ENCODE peak calls at places on chromosomes 12 and 14, in six cellular contexts. One of them, this sample, is unnamed.

GRCh38 chr12:48980953-48981756 is 3.0 kb downstream of the WNT1 start:
- DNase-seq in SK-N-MC: no peak
- DNase-seq in upper lobe of left lung: no peak
- DNase-seq in Panc1: no peak
- DNase-seq in transverse colon: no peak
- DNase-seq in GM23338: peak
- DNase-seq in this sample: no peak

GRCh38 chr12:2575245-2575644 is 219.5 kb upstream of the FKBP4 start:
- DNase-seq in GM23338: no peak
- DNase-seq in upper lobe of left lung: no peak
- DNase-seq in SK-N-MC: no peak
- DNase-seq in Panc1: no peak
- DNase-seq in transverse colon: no peak
- DNase-seq in this sample: peak

GRCh38 chr14:105229099-105229655 is 19.2 kb upstream of the BTBD6 start:
- DNase-seq in upper lobe of left lung: no peak
- DNase-seq in transverse colon: no peak
- DNase-seq in GM23338: no peak
- DNase-seq in Panc1: no peak
- DNase-seq in SK-N-MC: no peak
- DNase-seq in this sample: no peak

GRCh38 chr12:114685320-114685781 is 1.4 kb upstream of the TBX3 start:
- DNase-seq in upper lobe of left lung: no peak
- DNase-seq in SK-N-MC: no peak
- DNase-seq in Panc1: no peak
- DNase-seq in GM23338: peak
- DNase-seq in transverse colon: no peak
- DNase-seq in this sample: no peak

GRCh38 chr12:25063873-25064598 is 115.1 kb upstream of the BCAT1 start:
- DNase-seq in transverse colon: no peak
- DNase-seq in upper lobe of left lung: no peak
- DNase-seq in SK-N-MC: no peak
- DNase-seq in GM23338: no peak
- DNase-seq in Panc1: no peak
- DNase-seq in this sample: no peak

GRCh38 chr12:65779946-65780345 is 44.3 kb upstream of the HMGA2 start:
- DNase-seq in Panc1: no peak
- DNase-seq in transverse colon: no peak
- DNase-seq in GM23338: no peak
- DNase-seq in SK-N-MC: no peak
- DNase-seq in upper lobe of left lung: no peak
- DNase-seq in this sample: no peak

GRCh38 chr12:70608184-70608583 is 29.0 kb downstream of the PTPRB start:
- DNase-seq in transverse colon: no peak
- DNase-seq in Panc1: no peak
- DNase-seq in upper lobe of left lung: no peak
- DNase-seq in GM23338: no peak
- DNase-seq in SK-N-MC: no peak
- DNase-seq in this sample: no peak

GRCh38 chr12:121219353-121219986 is 9.5 kb downstream of the P2RX4 start:
- DNase-seq in upper lobe of left lung: no peak
- DNase-seq in GM23338: no peak
- DNase-seq in transverse colon: no peak
- DNase-seq in SK-N-MC: no peak
- DNase-seq in Panc1: no peak
- DNase-seq in this sample: no peak

GRCh38 chr12:52531563-52532300 is 11.5 kb upstream of the KRT5 start:
- DNase-seq in upper lobe of left lung: peak
- DNase-seq in Panc1: no peak
- DNase-seq in SK-N-MC: no peak
- DNase-seq in GM23338: no peak
- DNase-seq in transverse colon: peak
- DNase-seq in this sample: peak

GRCh38 chr12:91778938-91779400 is 366.7 kb downstream of the BTG1 start:
- DNase-seq in Panc1: peak
- DNase-seq in SK-N-MC: no peak
- DNase-seq in GM23338: no peak
- DNase-seq in transverse colon: peak
- DNase-seq in upper lobe of left lung: peak
- DNase-seq in this sample: peak

GRCh38 chr14:55813635-55814034 is 233.6 kb downstream of the KTN1 start:
- DNase-seq in upper lobe of left lung: no peak
- DNase-seq in Panc1: no peak
- DNase-seq in transverse colon: no peak
- DNase-seq in SK-N-MC: no peak
- DNase-seq in GM23338: no peak
- DNase-seq in this sample: no peak

GRCh38 chr14:73465833-73466532 is 7.6 kb upstream of the NUMB start:
- DNase-seq in GM23338: no peak
- DNase-seq in transverse colon: no peak
- DNase-seq in Panc1: no peak
- DNase-seq in SK-N-MC: no peak
- DNase-seq in upper lobe of left lung: no peak
- DNase-seq in this sample: no peak

GRCh38 chr12:116818341-116818856 is 62.8 kb downstream of the HRK start:
- DNase-seq in GM23338: no peak
- DNase-seq in SK-N-MC: no peak
- DNase-seq in Panc1: no peak
- DNase-seq in transverse colon: peak
- DNase-seq in upper lobe of left lung: peak
- DNase-seq in this sample: no peak

GRCh38 chr12:22626429-22626828 is 1.5 kb downstream of the ETNK1 start:
- DNase-seq in transverse colon: no peak
- DNase-seq in Panc1: no peak
- DNase-seq in GM23338: no peak
- DNase-seq in SK-N-MC: peak
- DNase-seq in upper lobe of left lung: no peak
- DNase-seq in this sample: no peak

GRCh38 chr14:100528962-100529560 is 58.2 kb downstream of the BEGAIN start:
- DNase-seq in upper lobe of left lung: no peak
- DNase-seq in Panc1: no peak
- DNase-seq in SK-N-MC: no peak
- DNase-seq in transverse colon: no peak
- DNase-seq in GM23338: no peak
- DNase-seq in this sample: peak

GRCh38 chr14:68140801-68141200 is 321.2 kb downstream of the RAD51B start:
- DNase-seq in transverse colon: no peak
- DNase-seq in upper lobe of left lung: no peak
- DNase-seq in Panc1: no peak
- DNase-seq in GM23338: no peak
- DNase-seq in SK-N-MC: no peak
- DNase-seq in this sample: no peak

GRCh38 chr12:120462099-120462640 is 7.4 kb downstream of the SRSF9 start:
- DNase-seq in Panc1: no peak
- DNase-seq in transverse colon: no peak
- DNase-seq in upper lobe of left lung: no peak
- DNase-seq in SK-N-MC: no peak
- DNase-seq in GM23338: no peak
- DNase-seq in this sample: no peak

GRCh38 chr12:47731723-47732122 is 6.4 kb upstream of the ENDOU start:
- DNase-seq in GM23338: no peak
- DNase-seq in SK-N-MC: no peak
- DNase-seq in transverse colon: no peak
- DNase-seq in upper lobe of left lung: no peak
- DNase-seq in Panc1: no peak
- DNase-seq in this sample: no peak

GRCh38 chr12:121963341-121964018 is 45.1 kb downstream of the CFAP251 start:
- DNase-seq in upper lobe of left lung: no peak
- DNase-seq in SK-N-MC: no peak
- DNase-seq in transverse colon: no peak
- DNase-seq in Panc1: no peak
- DNase-seq in GM23338: no peak
- DNase-seq in this sample: no peak

GRCh38 chr14:94665121-94665520 is 52.9 kb downstream of the SERPINA3 start:
- DNase-seq in Panc1: no peak
- DNase-seq in transverse colon: no peak
- DNase-seq in SK-N-MC: no peak
- DNase-seq in GM23338: no peak
- DNase-seq in upper lobe of left lung: no peak
- DNase-seq in this sample: peak

GRCh38 chr12:90589966-90590365 is 365.0 kb downstream of the CCER1 start:
- DNase-seq in transverse colon: no peak
- DNase-seq in Panc1: no peak
- DNase-seq in upper lobe of left lung: no peak
- DNase-seq in SK-N-MC: no peak
- DNase-seq in GM23338: no peak
- DNase-seq in this sample: no peak

GRCh38 chr14:85731198-85731597 is 201.3 kb downstream of the FLRT2 start:
- DNase-seq in GM23338: no peak
- DNase-seq in Panc1: no peak
- DNase-seq in upper lobe of left lung: no peak
- DNase-seq in transverse colon: no peak
- DNase-seq in SK-N-MC: no peak
- DNase-seq in this sample: no peak

GRCh38 chr14:90644882-90645281 is 171.3 kb downstream of the TTC7B start:
- DNase-seq in Panc1: no peak
- DNase-seq in transverse colon: no peak
- DNase-seq in upper lobe of left lung: no peak
- DNase-seq in SK-N-MC: no peak
- DNase-seq in GM23338: no peak
- DNase-seq in this sample: no peak

GRCh38 chr12:124295431-124296058 is 652 bp downstream of the RFLNA start:
- DNase-seq in transverse colon: no peak
- DNase-seq in SK-N-MC: no peak
- DNase-seq in GM23338: peak
- DNase-seq in upper lobe of left lung: no peak
- DNase-seq in Panc1: no peak
- DNase-seq in this sample: no peak

GRCh38 chr12:111598637-111599458 is at the start of gene ATXN2:
- DNase-seq in Panc1: no peak
- DNase-seq in SK-N-MC: no peak
- DNase-seq in transverse colon: peak
- DNase-seq in upper lobe of left lung: peak
- DNase-seq in GM23338: peak
- DNase-seq in this sample: peak

GRCh38 chr12:6945613-6946012 is 1.8 kb downstream of the C12orf57 start:
- DNase-seq in Panc1: no peak
- DNase-seq in upper lobe of left lung: no peak
- DNase-seq in SK-N-MC: no peak
- DNase-seq in GM23338: no peak
- DNase-seq in transverse colon: no peak
- DNase-seq in this sample: no peak

GRCh38 chr14:69992564-69992963 is 113.3 kb downstream of the SMOC1 start:
- DNase-seq in transverse colon: no peak
- DNase-seq in SK-N-MC: no peak
- DNase-seq in upper lobe of left lung: no peak
- DNase-seq in Panc1: no peak
- DNase-seq in GM23338: no peak
- DNase-seq in this sample: no peak
- H3K4me3 ChIP-seq in transverse colon: no peak
- H3K4me3 ChIP-seq in SK-N-MC: no peak
- H3K4me3 ChIP-seq in upper lobe of left lung: no peak
- H3K4me3 ChIP-seq in Panc1: no peak
- H3K4me3 ChIP-seq in GM23338: no peak
- H3K4me3 ChIP-seq in this sample: no peak

GRCh38 chr14:101972126-101972785 is 7.9 kb downstream of the DYNC1H1 start:
- DNase-seq in SK-N-MC: peak
- DNase-seq in GM23338: peak
- DNase-seq in transverse colon: peak
- DNase-seq in Panc1: peak
- DNase-seq in upper lobe of left lung: peak
- DNase-seq in this sample: peak
- TF ChIP-seq POLR2AphosphoS5 in SK-N-MC: no peak
- TF ChIP-seq POLR2AphosphoS5 in GM23338: no peak
- TF ChIP-seq POLR2AphosphoS5 in transverse colon: peak
- TF ChIP-seq POLR2AphosphoS5 in Panc1: no peak
- TF ChIP-seq POLR2AphosphoS5 in upper lobe of left lung: peak
- TF ChIP-seq POLR2AphosphoS5 in this sample: peak

DNA sequence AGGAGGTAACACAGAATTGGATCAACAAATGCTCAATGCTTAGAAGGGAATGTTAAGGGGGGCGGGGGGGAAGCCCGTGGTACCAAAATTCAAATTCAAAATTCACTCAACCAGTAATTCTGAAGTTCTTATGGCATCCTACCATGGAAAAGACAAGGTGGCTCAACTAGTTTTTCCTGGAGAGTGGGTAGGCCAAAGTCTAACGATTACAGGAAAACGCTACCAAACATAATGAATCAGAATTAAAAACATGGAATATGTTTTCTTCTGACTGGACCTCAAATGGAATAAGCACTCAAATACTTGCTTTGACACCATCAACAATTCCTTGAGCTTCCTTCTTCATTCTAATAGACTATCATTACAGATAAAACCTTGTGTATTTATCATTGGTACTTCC is 2.3 kb downstream of the NACA start:
- DNase-seq in transverse colon: no peak
- DNase-seq in GM23338: no peak
- DNase-seq in Panc1: no peak
- DNase-seq in SK-N-MC: no peak
- DNase-seq in upper lobe of left lung: no peak
- DNase-seq in this sample: no peak
- H3K4me3 ChIP-seq in transverse colon: peak
- H3K4me3 ChIP-seq in GM23338: peak
- H3K4me3 ChIP-seq in Panc1: peak
- H3K4me3 ChIP-seq in SK-N-MC: peak
- H3K4me3 ChIP-seq in upper lobe of left lung: peak
- H3K4me3 ChIP-seq in this sample: peak

DNA sequence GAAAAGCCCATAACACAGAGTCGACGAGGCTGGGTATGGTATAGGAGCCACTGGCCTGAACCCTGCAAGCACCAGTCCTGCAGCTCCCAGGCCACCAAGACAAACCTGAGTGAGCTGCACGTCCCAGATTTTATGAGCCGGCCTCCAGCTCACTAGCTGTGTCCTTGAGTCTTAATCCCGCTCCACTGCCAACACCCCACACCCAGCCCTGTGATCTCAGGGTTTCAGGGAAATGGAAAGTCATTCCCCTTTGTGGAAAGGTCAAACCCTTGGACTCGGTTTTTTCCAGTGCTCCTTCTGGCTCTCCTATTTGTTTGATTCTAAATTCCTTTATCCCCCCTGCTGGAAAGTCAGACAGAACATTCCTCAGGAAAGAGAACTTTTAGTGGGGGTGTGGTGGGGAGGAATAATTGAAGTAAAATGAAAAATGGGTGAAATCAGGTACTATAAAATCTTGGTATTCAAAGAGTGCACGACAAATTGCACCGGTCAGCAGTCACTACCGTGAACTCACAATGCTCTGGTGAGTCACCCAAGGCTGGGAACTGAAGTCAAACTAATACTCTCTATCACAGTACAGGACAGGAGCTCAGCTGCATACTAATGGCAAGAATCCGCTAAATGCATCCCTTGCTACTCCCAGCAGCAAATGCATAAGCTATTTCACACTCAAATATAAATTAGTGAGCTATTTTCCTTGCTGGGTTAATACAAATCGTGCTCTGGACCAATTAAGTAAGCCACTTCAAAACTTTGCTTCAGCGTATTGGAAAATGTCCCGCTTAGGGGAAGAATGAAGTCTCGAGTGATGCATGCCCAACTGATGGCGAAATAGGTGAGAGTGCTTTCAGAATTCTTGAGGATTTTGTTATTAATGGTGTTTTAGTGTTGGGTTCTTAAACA is 9.0 kb downstream of the PITPNM2 start:
- DNase-seq in upper lobe of left lung: peak
- DNase-seq in GM23338: peak
- DNase-seq in Panc1: peak
- DNase-seq in SK-N-MC: no peak
- DNase-seq in transverse colon: peak
- DNase-seq in this sample: peak
- TF ChIP-seq POLR2AphosphoS5 in upper lobe of left lung: peak
- TF ChIP-seq POLR2AphosphoS5 in GM23338: no peak
- TF ChIP-seq POLR2AphosphoS5 in Panc1: no peak
- TF ChIP-seq POLR2AphosphoS5 in SK-N-MC: no peak
- TF ChIP-seq POLR2AphosphoS5 in transverse colon: peak
- TF ChIP-seq POLR2AphosphoS5 in this sample: no peak

GRCh38 chr14:45249847-45250575 is 3.0 kb downstream of the MIS18BP1 start:
- DNase-seq in GM23338: no peak
- DNase-seq in upper lobe of left lung: no peak
- DNase-seq in SK-N-MC: no peak
- DNase-seq in Panc1: no peak
- DNase-seq in transverse colon: no peak
- DNase-seq in this sample: peak
- H3K4me3 ChIP-seq in GM23338: peak
- H3K4me3 ChIP-seq in upper lobe of left lung: peak
- H3K4me3 ChIP-seq in SK-N-MC: no peak
- H3K4me3 ChIP-seq in Panc1: no peak
- H3K4me3 ChIP-seq in transverse colon: no peak
- H3K4me3 ChIP-seq in this sample: no peak

This sample was measured in sigmoid colon.